ENCODE peak calls at places on chromosome 6, in six cellular contexts. I, W, H, K, N and J are unnamed samples.

GRCh38 chr6:127879685-127880084 is 21.2 kb downstream of the THEMIS start:
- DNase-seq in I (no peak), W (no peak), H (no peak), K (no peak), N (peak), J (no peak)

GRCh38 chr6:146077992-146078391 is 49.1 kb downstream of the GRM1 start:
- DNase-seq in I (no peak), W (no peak), H (no peak), K (no peak), N (no peak), J (no peak)

GRCh38 chr6:15066433-15067337 is 179.2 kb upstream of the JARID2 start:
- DNase-seq in I (peak), W (no peak), H (peak), K (peak), N (peak), J (no peak)

GRCh38 chr6:41427642-41428401 is 92.4 kb downstream of the NCR2 start:
- DNase-seq in I (peak), W (no peak), H (no peak), K (no peak), N (peak), J (peak)

GRCh38 chr6:165219629-165220028 is 89.8 kb downstream of the C6orf118 start:
- DNase-seq in I (no peak), W (no peak), H (no peak), K (no peak), N (no peak), J (no peak)

GRCh38 chr6:34489229-34489805 is 23.4 kb downstream of the PACSIN1 start:
- DNase-seq in I (no peak), W (no peak), H (no peak), K (no peak), N (no peak), J (no peak)

GRCh38 chr6:97465877-97466710 is 183.1 kb upstream of the MMS22L start:
- DNase-seq in I (no peak), W (no peak), H (no peak), K (no peak), N (no peak), J (no peak)

GRCh38 chr6:117550078-117550600 is 52.2 kb downstream of the GOPC start:
- DNase-seq in I (no peak), W (no peak), H (no peak), K (no peak), N (no peak), J (no peak)

GRCh38 chr6:110939429-110939828 is 19.1 kb upstream of the GTF3C6 start:
- DNase-seq in I (no peak), W (no peak), H (no peak), K (no peak), N (no peak), J (no peak)

GRCh38 chr6:158460602-158461092 is 99.2 kb upstream of the TMEM181 start:
- DNase-seq in I (no peak), W (no peak), H (no peak), K (no peak), N (peak), J (no peak)

GRCh38 chr6:135008072-135008940 is 46.3 kb downstream of the HBS1L start:
- DNase-seq in I (no peak), W (no peak), H (no peak), K (no peak), N (no peak), J (no peak)

GRCh38 chr6:21522007-21522758 is 71.4 kb upstream of the SOX4 start:
- DNase-seq in I (no peak), W (no peak), H (no peak), K (no peak), N (no peak), J (no peak)

GRCh38 chr6:21523652-21524051 is 69.9 kb upstream of the SOX4 start:
- DNase-seq in I (no peak), W (no peak), H (no peak), K (no peak), N (no peak), J (no peak)

GRCh38 chr6:21526974-21527373 is 66.6 kb upstream of the SOX4 start:
- DNase-seq in I (no peak), W (no peak), H (no peak), K (no peak), N (no peak), J (no peak)

GRCh38 chr6:21527731-21528130 is 65.8 kb upstream of the SOX4 start:
- DNase-seq in I (no peak), W (no peak), H (no peak), K (no peak), N (no peak), J (no peak)

GRCh38 chr6:21522773-21523490 is 70.6 kb upstream of the SOX4 start:
- DNase-seq in I (no peak), W (no peak), H (no peak), K (no peak), N (no peak), J (no peak)
- TF ChIP-seq CTCF in I (no peak), W (peak), H (no peak), K (no peak), N (no peak), J (no peak)

GRCh38 chr6:1315560-1316386 is 3.9 kb downstream of the FOXQ1 start:
- DNase-seq in I (no peak), W (no peak), H (no peak), K (no peak), N (no peak), J (no peak)
- H3K4me3 ChIP-seq in I (peak), W (peak), H (peak), K (peak), N (no peak), J (no peak)

DNA sequence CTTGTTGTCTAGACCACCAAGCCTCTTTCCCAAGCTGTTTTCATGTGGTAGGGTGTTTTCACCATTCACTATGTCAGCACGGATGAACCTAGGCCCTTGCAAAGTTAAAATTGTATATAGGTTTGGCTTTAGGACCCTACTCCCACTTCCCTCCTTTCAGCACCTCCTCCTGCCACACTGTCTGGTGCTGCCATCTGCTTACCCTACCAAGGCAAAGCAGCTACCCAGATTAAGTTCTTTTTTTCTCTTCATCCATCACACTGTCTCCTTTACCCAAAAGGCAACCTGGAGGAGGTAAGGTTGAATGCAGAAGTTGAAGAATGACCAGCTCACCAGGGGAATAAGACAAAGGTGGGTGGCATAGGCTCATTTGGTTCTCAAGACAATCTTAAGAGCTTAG is 184.0 kb downstream of the CDC5L start:
- DNase-seq in I (no peak), W (no peak), H (no peak), K (no peak), N (no peak), J (no peak)
- TF ChIP-seq CTCF in I (no peak), W (no peak), H (no peak), K (no peak), N (no peak), J (no peak)

GRCh38 chr6:27241443-27241842 is 6.1 kb upstream of the PRSS16 start:
- DNase-seq in I (no peak), W (no peak), H (no peak), K (no peak), N (no peak), J (no peak)

GRCh38 chr6:27238010-27238983 is 9.2 kb upstream of the PRSS16 start:
- DNase-seq in I (no peak), W (no peak), H (no peak), K (no peak), N (peak), J (no peak)

GRCh38 chr6:27242589-27243265 is 4.8 kb upstream of the PRSS16 start:
- DNase-seq in I (no peak), W (no peak), H (no peak), K (no peak), N (no peak), J (no peak)

GRCh38 chr6:27237089-27237723 is 10.3 kb upstream of the PRSS16 start:
- DNase-seq in I (no peak), W (no peak), H (no peak), K (no peak), N (peak), J (no peak)

GRCh38 chr6:27239258-27239657 is 8.2 kb upstream of the PRSS16 start:
- DNase-seq in I (no peak), W (no peak), H (no peak), K (no peak), N (no peak), J (no peak)
- H3K4me3 ChIP-seq in I (no peak), W (no peak), H (no peak), K (no peak), N (no peak), J (no peak)

DNA sequence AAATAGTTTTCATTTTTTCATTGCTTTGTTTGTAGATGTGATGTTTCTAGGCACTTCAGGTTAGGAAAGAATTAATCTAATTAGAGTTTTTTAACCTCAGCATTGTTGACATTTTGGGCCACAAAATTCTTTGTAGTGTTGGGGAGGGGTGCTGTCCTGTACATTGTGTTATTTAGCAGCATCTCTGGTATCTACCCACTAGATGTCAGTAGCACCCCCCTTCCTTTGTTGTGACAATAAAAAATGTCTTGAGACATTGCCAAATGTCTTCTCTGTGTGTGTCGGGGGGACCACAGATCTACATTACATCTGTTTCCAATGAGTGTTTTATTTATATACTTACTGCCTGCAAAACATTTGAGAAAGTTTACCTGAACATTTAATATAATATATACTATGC is 45.6 kb downstream of the EYA4 start:
- DNase-seq in I (no peak), W (no peak), H (no peak), K (no peak), N (peak), J (no peak)
- TF ChIP-seq CTCF in I (peak), W (peak), H (no peak), K (no peak), N (peak), J (peak)

GRCh38 chr6:35583893-35584688 is 71.4 kb upstream of the TULP1 start:
- DNase-seq in I (peak), W (no peak), H (peak), K (no peak), N (peak), J (peak)

GRCh38 chr6:35585688-35586087 is 73.0 kb upstream of the TULP1 start:
- DNase-seq in I (no peak), W (no peak), H (no peak), K (no peak), N (no peak), J (no peak)

GRCh38 chr6:35587167-35587566 is 74.5 kb upstream of the TULP1 start:
- DNase-seq in I (no peak), W (no peak), H (no peak), K (no peak), N (no peak), J (no peak)

GRCh38 chr6:35589201-35589739 is 76.6 kb upstream of the TULP1 start:
- DNase-seq in I (no peak), W (no peak), H (no peak), K (no peak), N (no peak), J (no peak)

GRCh38 chr6:35586542-35586941 is 73.8 kb upstream of the TULP1 start:
- DNase-seq in I (no peak), W (no peak), H (no peak), K (no peak), N (no peak), J (no peak)
- H3K4me3 ChIP-seq in I (no peak), W (no peak), H (no peak), K (no peak), N (no peak), J (no peak)

DNA sequence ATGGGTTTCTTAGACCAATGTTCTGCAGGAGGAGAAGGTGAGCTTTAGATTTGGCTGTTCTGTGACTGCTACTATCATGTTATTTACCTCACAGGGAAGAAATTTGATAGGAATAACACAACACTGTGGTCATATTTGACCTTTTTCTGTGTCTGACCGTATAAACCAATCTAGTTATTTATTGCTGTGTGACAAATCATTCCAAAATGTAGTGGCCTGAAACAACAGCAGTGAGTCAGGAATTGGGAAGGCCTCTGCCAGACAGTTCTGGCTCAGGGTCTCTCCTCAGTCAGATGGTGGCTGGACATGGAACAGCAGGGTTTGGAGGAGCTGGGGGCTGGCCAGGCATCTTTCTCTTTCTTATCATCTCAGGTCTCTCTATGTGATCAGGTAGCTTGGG is 33.0 kb downstream of the RIPOR2 start:
- DNase-seq in I (no peak), W (peak), H (no peak), K (no peak), N (peak), J (no peak)
- TF ChIP-seq CTCF in I (no peak), W (no peak), H (no peak), K (no peak), N (no peak), J (no peak)

GRCh38 chr6:32439708-32440214 is at the start of gene HLA-DRA:
- DNase-seq in I (no peak), W (peak), H (peak), K (no peak), N (peak), J (peak)

GRCh38 chr6:32444433-32444832 is 4.7 kb downstream of the HLA-DRA start:
- DNase-seq in I (no peak), W (no peak), H (no peak), K (no peak), N (no peak), J (no peak)

GRCh38 chr6:32442977-32443552 is 3.4 kb downstream of the HLA-DRA start:
- DNase-seq in I (no peak), W (no peak), H (no peak), K (no peak), N (no peak), J (no peak)

GRCh38 chr6:32439139-32439538 is 548 bp upstream of the HLA-DRA start:
- DNase-seq in I (no peak), W (no peak), H (no peak), K (no peak), N (no peak), J (no peak)

GRCh38 chr6:32442243-32442667 is 2.6 kb downstream of the HLA-DRA start:
- DNase-seq in I (no peak), W (no peak), H (no peak), K (no peak), N (no peak), J (no peak)
- H3K4me3 ChIP-seq in I (no peak), W (no peak), H (peak), K (no peak), N (no peak), J (no peak)

GRCh38 chr6:29602564-29603361 is 17.8 kb downstream of the OR2H2 start:
- DNase-seq in I (no peak), W (no peak), H (no peak), K (no peak), N (peak), J (no peak)
- TF ChIP-seq CTCF in I (no peak), W (peak), H (no peak), K (no peak), N (peak), J (peak)